ENCODE peak calls at places on chromosomes 13 and 19, in four cellular contexts. V is type B pancreatic cell; E is stimulated activated CD4-positive, alpha-beta T cell treated with anti-CD3 and anti-CD28 coated beads, Interleukin-2, amount 100 ng/mL, for 24 hours; J is PC-9. R is an unnamed sample.

GRCh38 chr13:44159633-44160279 is 213.9 kb upstream of the SERP2 start:
- DNase-seq in E (no peak), J (peak), V (no peak), R (no peak)

GRCh38 chr19:2132191-2132590 is 19.2 kb downstream of the AP3D1 start:
- DNase-seq in V (no peak), E (no peak), J (no peak), R (peak)

GRCh38 chr13:29472317-29472961 is 123.0 kb downstream of the SLC7A1 start:
- DNase-seq in V (no peak), E (peak), J (no peak), R (no peak)

GRCh38 chr13:104832265-104832664 is 1703.2 kb downstream of the EFNB2 start:
- DNase-seq in V (no peak), E (no peak), J (no peak), R (no peak)

GRCh38 chr19:12985049-12985776 is 10.1 kb upstream of the NFIX start:
- DNase-seq in J (peak), V (no peak), E (no peak), R (peak)

GRCh38 chr19:28318469-28319179 is 894.3 kb downstream of the UQCRFS1 start:
- DNase-seq in V (no peak), E (no peak), J (no peak), R (no peak)

GRCh38 chr13:44814144-44814543 is 175.1 kb downstream of the NUFIP1 start:
- DNase-seq in J (no peak), E (no peak), V (no peak), R (no peak)

GRCh38 chr13:42369071-42369795 is 97.3 kb downstream of the AKAP11 start:
- DNase-seq in V (no peak), E (peak), J (no peak), R (no peak)

GRCh38 chr13:51519839-51520238 is 64.4 kb upstream of the WDFY2 start:
- DNase-seq in V (no peak), E (no peak), J (peak), R (no peak)